ENCODE peak calls at places on chromosomes 11 and 22, in seven cellular contexts. T is suprapubic skin, P is RWPE1, D is tibial nerve, A is NB4, H is kidney, W is nephron progenitor cell. F is an unnamed sample.

GRCh38 chr22:23305321-23305910 is 125.1 kb downstream of the BCR start:
- DNase-seq in T (peak), P (no peak), D (no peak), A (no peak), H (peak), W (no peak), F (no peak)

GRCh38 chr11:20088368-20089260 is 71.7 kb downstream of the DBX1 start:
- DNase-seq in T (no peak), P (no peak), D (no peak), A (no peak), H (no peak), W (no peak), F (no peak)

GRCh38 chr11:72924568-72925190 is 110.5 kb downstream of the ATG16L2 start:
- DNase-seq in T (no peak), P (peak), D (no peak), A (peak), H (no peak), W (no peak), F (no peak)

GRCh38 chr11:57306941-57307598 is 17.7 kb downstream of the TNKS1BP1 start:
- DNase-seq in T (peak), P (no peak), D (no peak), A (no peak), H (no peak), W (no peak), F (no peak)

GRCh38 chr11:57476223-57476882 is 16.0 kb downstream of the RTN4RL2 start:
- DNase-seq in T (no peak), P (no peak), D (no peak), A (no peak), H (peak), W (peak), F (no peak)

GRCh38 chr11:128420943-128421342 is 166.4 kb downstream of the ETS1 start:
- DNase-seq in T (no peak), P (no peak), D (no peak), A (peak), H (no peak), W (no peak), F (no peak)

GRCh38 chr11:65382804-65383368 is 440 bp upstream of the SLC25A45 start:
- DNase-seq in T (no peak), P (peak), D (no peak), A (no peak), H (peak), W (no peak), F (no peak)

GRCh38 chr22:28656156-28656555 is 23.5 kb downstream of the TTC28 start:
- DNase-seq in T (no peak), P (no peak), D (no peak), A (no peak), H (no peak), W (no peak), F (peak)

GRCh38 chr11:95067042-95067827 is 516 bp downstream of the SRSF8 start:
- DNase-seq in T (peak), P (peak), D (peak), A (peak), H (peak), W (peak), F (peak)

DNA sequence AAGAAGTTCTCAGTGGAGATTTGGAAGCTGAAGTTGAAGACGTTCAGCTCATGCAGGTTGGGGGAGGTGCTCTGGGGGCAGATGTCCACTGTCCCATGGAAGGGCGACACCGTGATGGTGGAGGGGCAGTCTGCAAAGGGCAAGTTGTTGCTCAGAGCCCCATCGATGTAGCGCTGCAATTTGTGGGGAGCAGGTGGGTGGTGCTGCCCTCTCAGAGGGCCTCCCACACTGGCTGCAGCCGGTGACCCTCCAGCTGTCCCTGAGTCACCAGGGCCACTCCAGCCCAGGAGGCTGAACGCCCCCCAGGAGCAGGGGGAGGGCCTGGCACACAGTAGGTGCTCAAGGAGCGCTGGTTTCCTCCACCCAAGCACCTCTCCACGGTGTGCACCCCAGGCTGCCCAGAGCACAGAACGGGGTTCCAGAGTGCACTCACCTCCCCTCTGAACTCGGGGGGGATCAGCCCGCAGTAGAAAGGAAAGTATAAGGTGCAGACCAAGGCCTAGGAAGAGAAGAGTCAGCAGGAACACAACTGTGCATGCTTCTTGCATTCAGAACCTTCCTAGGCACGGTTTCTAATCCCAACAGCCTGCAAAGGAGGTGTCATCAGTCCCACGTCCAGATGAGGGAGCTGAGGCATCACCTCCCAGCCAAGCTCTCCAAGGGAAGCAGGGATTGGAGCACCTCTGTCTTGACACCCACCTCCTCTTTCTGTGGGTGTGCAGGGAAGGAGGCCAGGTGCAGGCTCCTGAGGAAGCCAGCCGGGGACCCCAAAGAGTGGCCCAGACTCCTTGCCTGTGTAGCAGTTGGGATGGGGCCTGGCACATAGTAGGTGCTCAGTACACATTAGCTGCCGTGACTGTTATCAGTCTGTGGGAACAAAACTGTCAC is 2.2 kb downstream of the PNPLA5 start:
- DNase-seq in T (no peak), P (no peak), D (no peak), A (no peak), H (peak), W (no peak), F (no peak)
- TF ChIP-seq CTCF in T (no peak), P (no peak), D (no peak), A (no peak), H (no peak), W (no peak), F (no peak)

GRCh38 chr11:2166091-2166851 is 5.3 kb upstream of the INS start:
- DNase-seq in T (no peak), P (no peak), D (no peak), A (peak), H (no peak), W (peak), F (peak)
- TF ChIP-seq CTCF in T (no peak), P (peak), D (peak), A (peak), H (peak), W (peak), F (peak)

GRCh38 chr11:79512706-79513469 is 72.1 kb upstream of the TENM4 start:
- DNase-seq in T (no peak), P (no peak), D (no peak), A (no peak), H (no peak), W (no peak), F (no peak)
- TF ChIP-seq CTCF in T (no peak), P (no peak), D (no peak), A (no peak), H (no peak), W (no peak), F (no peak)

GRCh38 chr11:85170184-85170583 is 457.0 kb downstream of the DLG2 start:
- DNase-seq in T (no peak), P (peak), D (no peak), A (no peak), H (no peak), W (no peak), F (no peak)
- TF ChIP-seq CTCF in T (no peak), P (no peak), D (no peak), A (no peak), H (no peak), W (no peak), F (no peak)

DNA sequence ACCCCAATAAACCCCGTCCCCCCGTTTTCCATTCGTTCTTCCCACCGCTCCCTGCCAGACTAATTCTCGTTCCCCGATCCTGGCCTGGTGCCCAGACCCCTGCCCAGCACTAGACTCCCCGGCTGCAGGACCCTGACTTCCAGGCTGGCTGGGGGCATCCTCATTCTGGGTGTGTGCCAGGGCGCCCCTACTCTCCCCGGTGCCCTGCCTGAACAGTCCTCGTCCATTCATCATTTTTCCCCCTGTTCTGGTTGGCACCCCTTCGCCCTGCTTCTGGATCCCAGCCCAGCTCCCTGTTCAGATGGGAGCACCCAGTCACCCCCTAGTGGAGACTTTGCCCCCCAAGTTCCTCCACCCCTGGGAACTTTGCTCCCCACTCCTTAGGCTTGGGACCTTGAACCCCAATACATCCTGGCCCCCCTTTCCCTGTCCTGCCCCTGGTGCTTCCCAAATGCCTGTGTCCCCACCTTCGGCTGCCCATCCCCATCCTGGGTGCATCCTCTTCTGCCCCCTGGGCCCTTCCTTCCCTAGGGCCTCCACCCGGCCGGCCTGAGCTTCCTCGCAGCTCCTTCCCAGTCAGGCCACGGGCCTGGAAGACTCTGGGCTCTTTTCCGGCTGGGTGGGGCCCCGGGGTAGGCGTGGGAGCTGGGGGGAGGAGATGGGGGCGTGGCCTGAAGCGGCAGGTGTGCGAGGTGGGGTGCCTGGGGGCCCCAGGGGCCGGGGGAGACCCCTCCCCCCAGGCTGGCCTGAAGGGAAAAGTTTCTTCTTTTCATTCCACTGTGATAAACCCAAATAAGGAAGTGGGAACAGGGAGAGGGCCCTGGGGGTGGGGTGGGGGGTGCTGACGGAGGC is 882 bp downstream of the PLCB3 start:
- DNase-seq in T (no peak), P (no peak), D (no peak), A (no peak), H (no peak), W (no peak), F (peak)
- TF ChIP-seq CTCF in T (no peak), P (peak), D (peak), A (peak), H (peak), W (no peak), F (no peak)

GRCh38 chr22:35733742-35734516 is 16.3 kb downstream of the APOL5 start:
- DNase-seq in T (no peak), P (no peak), D (no peak), A (no peak), H (no peak), W (no peak), F (no peak)
- TF ChIP-seq CTCF in T (no peak), P (no peak), D (no peak), A (no peak), H (no peak), W (no peak), F (no peak)

GRCh38 chr11:47269829-47270305 is at the start of gene MADD:
- DNase-seq in T (peak), P (peak), D (peak), A (peak), H (peak), W (peak), F (peak)

GRCh38 chr11:47270331-47271271 is 668 bp downstream of the MADD start:
- DNase-seq in T (no peak), P (peak), D (no peak), A (peak), H (no peak), W (no peak), F (peak)

GRCh38 chr11:47267858-47268257 is 2.1 kb upstream of the MADD start:
- DNase-seq in T (no peak), P (no peak), D (no peak), A (peak), H (no peak), W (no peak), F (no peak)

GRCh38 chr11:47268448-47269001 is 1.4 kb upstream of the MADD start:
- DNase-seq in T (no peak), P (no peak), D (no peak), A (no peak), H (peak), W (no peak), F (peak)

DNA sequence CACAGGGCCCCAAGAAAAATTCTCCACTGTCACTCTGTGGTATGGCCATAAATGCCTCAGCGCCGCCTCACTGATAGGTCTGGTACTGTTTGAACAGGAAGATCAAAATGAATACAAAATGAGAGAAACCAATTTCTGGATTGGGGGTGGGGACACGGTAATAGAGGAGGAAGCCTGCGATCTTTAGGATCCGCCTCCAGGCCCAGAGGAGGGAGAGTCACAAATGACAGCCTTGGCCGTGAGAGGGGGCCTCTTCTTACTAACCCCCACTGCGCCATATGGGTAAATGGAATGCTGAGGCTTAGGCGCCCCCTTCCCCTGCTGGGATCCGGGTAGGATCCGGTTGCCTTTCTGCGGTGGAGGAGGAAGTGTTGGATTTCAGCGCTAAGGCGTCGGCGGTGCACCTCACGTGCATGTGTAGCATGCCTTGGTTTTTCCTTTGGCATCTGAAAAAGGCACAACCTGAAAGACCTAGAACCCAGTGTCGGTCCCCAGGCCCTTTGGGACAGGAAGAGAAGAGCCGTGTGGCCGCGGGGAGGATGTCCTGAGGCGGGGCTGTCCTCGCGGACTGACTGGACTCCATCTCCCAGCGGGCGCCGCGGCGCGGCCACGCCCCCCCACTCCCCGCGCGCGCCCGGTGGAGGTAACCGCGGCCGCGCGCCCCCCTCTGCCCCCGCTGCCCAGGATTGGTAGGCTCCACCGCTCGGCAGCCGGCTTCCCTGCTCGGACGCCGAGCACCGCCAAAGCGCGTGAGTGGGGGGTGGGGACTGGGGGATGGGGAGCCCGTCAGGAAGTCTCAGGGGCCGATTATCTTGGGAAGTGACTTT is 718 bp upstream of the MADD start:
- DNase-seq in T (peak), P (peak), D (peak), A (peak), H (peak), W (peak), F (peak)
- TF ChIP-seq CTCF in T (peak), P (peak), D (no peak), A (no peak), H (no peak), W (no peak), F (no peak)

DNA sequence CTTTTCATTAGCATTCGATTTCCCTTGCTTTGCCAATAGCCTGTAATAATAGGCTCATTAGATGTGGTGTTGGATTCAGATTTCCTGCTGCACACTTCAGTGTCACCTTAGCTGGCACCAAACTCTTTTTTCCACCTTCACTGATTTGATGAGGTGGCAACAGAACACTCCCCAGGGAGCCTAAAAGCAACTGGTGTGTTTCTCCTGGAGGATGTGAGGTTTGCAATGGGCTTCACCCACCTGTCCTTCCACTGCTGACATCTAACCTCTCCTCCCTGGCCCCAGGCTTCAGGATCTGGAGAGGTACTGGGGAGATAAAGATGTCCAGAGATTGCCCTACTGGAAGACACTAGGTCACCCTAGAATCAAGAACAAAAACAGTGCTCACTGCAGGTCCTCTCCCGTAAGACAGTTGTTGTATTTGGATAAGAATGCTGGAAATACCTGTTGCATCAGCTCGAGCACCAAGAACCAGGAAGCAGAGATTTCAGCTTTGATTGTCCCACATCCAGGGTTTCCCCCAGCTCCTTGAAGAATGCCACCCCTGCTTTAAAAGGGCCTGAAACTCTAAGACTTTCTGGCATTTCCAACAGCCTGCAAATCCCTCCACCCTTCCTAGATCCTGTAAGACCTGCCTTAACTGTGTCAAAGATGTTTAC is 96.9 kb downstream of the SLC1A2 start:
- DNase-seq in T (no peak), P (no peak), D (no peak), A (no peak), H (no peak), W (no peak), F (no peak)
- TF ChIP-seq CTCF in T (no peak), P (no peak), D (no peak), A (no peak), H (no peak), W (no peak), F (no peak)